ENCODE peak calls at places on chromosomes 13 and 19, in seven cellular contexts. X is IMR-90, L is neural progenitor cell, U is mammary epithelial cell, Z is SK-N-SH, V is K562, D is fibroblast of lung. I is an unnamed sample. For H4K20me1 and H3K27me3, the result is how much of the 10 kb centered on the place peaks cover.

GRCh38 chr13:46638262-46638661 is 85.3 kb downstream of the LRCH1 start:
- DNase-seq in L (no peak), V (no peak), U (no peak), Z (peak), D (no peak), X (no peak), I (no peak)

GRCh38 chr19:4009990-4010807 is 2.7 kb downstream of the PIAS4 start:
- DNase-seq in D (no peak), V (no peak), Z (peak), X (peak), U (no peak), L (no peak), I (no peak)

GRCh38 chr19:12137541-12137940 is 2.6 kb downstream of the ZNF20 start:
- DNase-seq in X (no peak), U (no peak), V (peak), L (no peak), Z (no peak), D (no peak), I (peak)

GRCh38 chr13:50012396-50013169 is 2.7 kb upstream of the KCNRG start:
- DNase-seq in U (no peak), V (no peak), Z (no peak), D (no peak), L (no peak), X (peak), I (no peak)

GRCh38 chr13:94608586-94608985 is 6.9 kb downstream of the GPR180 start:
- DNase-seq in L (no peak), Z (no peak), V (no peak), D (no peak), X (no peak), U (no peak), I (no peak)

GRCh38 chr13:33186851-33187250 is 98.7 kb downstream of the STARD13 start:
- DNase-seq in Z (no peak), D (peak), L (no peak), U (no peak), V (no peak), X (peak), I (no peak)

GRCh38 chr13:106151056-106151699 is 384.3 kb downstream of the EFNB2 start:
- DNase-seq in V (no peak), Z (no peak), L (peak), D (peak), U (peak), X (peak), I (no peak)

GRCh38 chr13:62305758-62306157 is 890.1 kb upstream of the PCDH20 start:
- DNase-seq in X (no peak), U (no peak), D (no peak), V (no peak), Z (no peak), L (peak), I (no peak)

GRCh38 chr19:12581100-12581499 is 29.5 kb downstream of the ZNF490 start:
- DNase-seq in L (no peak), U (no peak), Z (no peak), D (no peak), V (no peak), X (no peak), I (no peak)

GRCh38 chr13:23488442-23488841 is 54.9 kb upstream of the SACS start:
- DNase-seq in D (peak), L (no peak), V (no peak), X (peak), Z (peak), U (peak), I (no peak)

GRCh38 chr19:13463296-13463695 is 43.0 kb downstream of the CACNA1A start:
- DNase-seq in U (peak), D (peak), V (peak), X (peak), Z (no peak), L (peak), I (peak)

GRCh38 chr13:23960566-23961156 is 63.4 kb upstream of the C1QTNF9B start:
- DNase-seq in L (peak), D (peak), X (peak), U (peak), Z (no peak), V (peak), I (peak)

GRCh38 chr13:114009590-114010400 is 35.9 kb upstream of the C13orf46 start:
- DNase-seq in L (no peak), U (no peak), V (no peak), Z (no peak), D (no peak), X (no peak), I (no peak)

GRCh38 chr13:98556968-98557591 is 19.8 kb downstream of the STK24 start:
- DNase-seq in Z (peak), L (no peak), V (peak), U (peak), X (peak), D (peak), I (no peak)

GRCh38 chr13:102236830-102237621 is 164.8 kb downstream of the FGF14 start:
- DNase-seq in Z (no peak), V (no peak), L (peak), X (no peak), D (no peak), U (no peak), I (no peak)

GRCh38 chr13:65943024-65943423 is 1287.1 kb downstream of the PCDH9 start:
- DNase-seq in L (no peak), U (no peak), X (peak), D (peak), Z (no peak), V (no peak), I (no peak)

GRCh38 chr19:48615145-48616040 is 517 bp upstream of the FAM83E start:
- DNase-seq in D (no peak), X (no peak), V (no peak), Z (no peak), L (no peak), U (no peak), I (no peak)
- H4K20me1 ChIP-seq in D (under half), X (half or more), V (under half), Z (under half), L (under half), U (under half), I (under half)

DNA sequence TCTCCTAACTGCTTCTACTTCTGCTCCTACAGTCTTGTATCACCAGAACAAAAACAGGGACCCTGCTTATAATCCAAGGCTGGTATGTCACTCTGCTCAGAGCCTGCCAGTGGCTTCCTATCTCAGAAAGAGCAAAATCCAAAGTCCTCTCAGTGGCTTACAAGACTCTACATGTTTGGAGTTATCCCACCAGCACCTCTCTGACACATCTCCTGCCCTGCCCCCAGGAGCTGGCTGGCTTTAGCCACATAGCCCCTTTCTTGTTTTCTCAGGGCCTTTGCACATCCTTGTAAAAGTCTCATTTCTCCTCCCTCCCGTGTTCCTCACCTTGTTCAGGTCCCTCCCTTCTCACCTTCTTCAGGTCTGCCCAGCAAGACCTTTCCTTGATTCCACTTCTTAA is 2.2 kb upstream of the KCTD12 start:
- DNase-seq in U (peak), Z (no peak), D (no peak), V (no peak), X (no peak), L (no peak), I (no peak)
- H3K27me3 ChIP-seq in U (under half), Z (under half), D (under half), V (under half), X (under half), L (half or more), I (under half)

GRCh38 chr13:110512198-110512740 is 49.3 kb downstream of the RAB20 start:
- DNase-seq in D (no peak), V (no peak), Z (no peak), U (no peak), L (no peak), X (no peak), I (no peak)
- H4K20me1 ChIP-seq in D (under half), V (under half), Z (under half), U (under half), L (under half), X (under half), I (under half)

DNA sequence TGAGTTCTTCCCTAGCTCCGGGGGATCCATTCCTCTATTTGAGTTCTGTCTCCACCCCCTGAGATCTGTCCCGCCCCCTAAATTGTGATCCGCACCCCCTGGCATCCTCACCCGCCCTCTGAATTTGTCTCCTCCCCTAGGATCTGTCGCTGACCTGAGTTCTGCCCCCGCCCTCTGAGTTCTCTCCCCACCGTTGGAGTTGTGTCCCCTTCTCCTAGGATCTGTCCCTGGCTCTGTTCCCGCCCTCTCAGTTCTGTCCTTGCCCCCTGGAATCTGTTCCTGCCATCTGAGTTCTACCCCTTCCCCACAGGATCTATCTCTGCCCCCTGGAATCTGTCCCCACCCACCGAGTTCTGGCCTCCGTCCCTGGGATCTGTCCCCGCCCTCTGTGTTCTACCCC is 1.0 kb upstream of the SLC17A7 start:
- DNase-seq in X (no peak), Z (no peak), L (peak), U (no peak), D (no peak), V (no peak), I (no peak)
- H3K27me3 ChIP-seq in X (under half), Z (under half), L (half or more), U (under half), D (under half), V (under half), I (under half)

DNA sequence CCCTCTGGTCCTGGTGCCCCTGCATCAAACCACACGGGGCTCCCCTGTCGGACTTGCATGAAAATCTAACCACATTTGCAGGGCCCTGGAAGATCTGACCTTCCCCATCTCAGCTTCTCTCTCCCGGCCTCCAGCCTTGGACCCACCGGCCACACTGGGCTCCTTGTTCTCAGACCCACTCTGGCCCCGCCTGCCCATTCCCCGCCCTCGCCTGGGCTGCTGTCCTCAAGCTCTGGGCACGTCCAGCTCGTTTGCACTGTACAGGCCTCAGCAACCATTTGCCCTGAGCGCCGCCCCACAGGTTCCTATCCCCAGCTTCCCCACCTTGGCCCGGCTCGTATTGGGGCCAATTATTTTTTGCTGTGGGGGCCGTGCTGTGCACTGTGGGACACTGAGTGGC is 10.6 kb downstream of the MYO9B start:
- DNase-seq in D (no peak), U (no peak), Z (no peak), L (no peak), V (no peak), X (no peak), I (no peak)
- H4K20me1 ChIP-seq in D (under half), U (under half), Z (half or more), L (under half), V (under half), X (half or more), I (half or more)

GRCh38 chr19:1783354-1783753 is 28.7 kb downstream of the ATP8B3 start:
- DNase-seq in V (no peak), Z (no peak), U (no peak), D (no peak), L (no peak), X (no peak), I (no peak)

GRCh38 chr19:1787116-1787515 is 25.0 kb downstream of the ATP8B3 start:
- DNase-seq in U (no peak), L (no peak), D (no peak), V (no peak), X (no peak), Z (no peak), I (no peak)

GRCh38 chr19:1783874-1784273 is 28.2 kb downstream of the ATP8B3 start:
- DNase-seq in X (no peak), L (no peak), D (no peak), Z (no peak), V (no peak), U (no peak), I (no peak)

GRCh38 chr19:1786668-1787067 is 25.4 kb downstream of the ATP8B3 start:
- DNase-seq in X (no peak), U (no peak), V (no peak), L (no peak), Z (no peak), D (no peak), I (no peak)

DNA sequence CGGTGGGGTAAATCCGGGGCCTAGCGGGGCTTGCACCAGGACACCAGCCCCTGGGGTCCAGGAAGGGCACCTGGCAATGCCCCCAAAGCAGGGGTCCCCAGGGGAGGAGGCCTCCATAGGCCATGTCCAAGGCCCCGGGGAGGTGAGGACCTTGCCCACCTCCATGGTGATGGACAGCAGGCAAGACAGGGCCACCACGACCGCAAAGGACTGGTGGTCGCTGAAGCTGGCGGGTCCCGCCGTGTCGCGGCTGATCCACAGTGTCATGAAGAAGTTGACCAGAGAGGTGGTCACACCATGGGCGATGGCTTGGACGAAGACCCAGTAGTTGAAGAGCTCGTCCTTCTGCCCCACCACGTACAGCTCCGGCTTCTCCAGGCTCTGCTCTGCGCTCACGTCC is 26.8 kb downstream of the ATP8B3 start:
- DNase-seq in D (no peak), L (no peak), Z (no peak), U (no peak), V (no peak), X (no peak), I (no peak)
- H3K27me3 ChIP-seq in D (under half), L (half or more), Z (under half), U (under half), V (under half), X (under half), I (under half)

GRCh38 chr19:33376423-33376822 is 2.9 kb downstream of the CEBPG start:
- DNase-seq in V (no peak), U (peak), L (no peak), D (peak), Z (no peak), X (peak), I (no peak)
- H4K20me1 ChIP-seq in V (half or more), U (under half), L (half or more), D (under half), Z (half or more), X (half or more), I (half or more)

GRCh38 chr19:30076101-30076551 is 134.1 kb downstream of the URI1 start:
- DNase-seq in X (no peak), V (no peak), U (no peak), L (no peak), Z (no peak), D (no peak), I (no peak)

GRCh38 chr19:30077851-30078355 is 135.9 kb downstream of the URI1 start:
- DNase-seq in U (no peak), X (no peak), D (no peak), V (no peak), L (no peak), Z (peak), I (no peak)

GRCh38 chr19:30079200-30079599 is 137.2 kb downstream of the URI1 start:
- DNase-seq in D (no peak), X (no peak), L (no peak), U (no peak), Z (no peak), V (no peak), I (no peak)

GRCh38 chr19:30076751-30077670 is 135.0 kb downstream of the URI1 start:
- DNase-seq in V (no peak), Z (peak), D (no peak), L (no peak), U (no peak), X (no peak), I (no peak)

GRCh38 chr19:30078381-30078910 is 136.4 kb downstream of the URI1 start:
- DNase-seq in Z (no peak), U (no peak), V (no peak), L (no peak), D (no peak), X (no peak), I (no peak)
- H3K27me3 ChIP-seq in Z (under half), U (under half), V (under half), L (under half), D (under half), X (under half), I (under half)

GRCh38 chr19:16604615-16605014 is 23.4 kb downstream of the MED26 start:
- DNase-seq in L (no peak), V (no peak), Z (no peak), D (no peak), U (no peak), X (no peak), I (no peak)
- H4K20me1 ChIP-seq in L (half or more), V (half or more), Z (half or more), D (under half), U (under half), X (half or more), I (half or more)

GRCh38 chr19:46197314-46198070 is 32.0 kb upstream of the IGFL1 start:
- DNase-seq in D (no peak), U (peak), V (no peak), X (no peak), L (no peak), Z (no peak), I (no peak)

GRCh38 chr19:46193678-46194077 is 35.9 kb upstream of the IGFL1 start:
- DNase-seq in Z (no peak), D (no peak), X (no peak), V (no peak), U (no peak), L (no peak), I (no peak)

GRCh38 chr19:46192990-46193650 is 36.4 kb upstream of the IGFL1 start:
- DNase-seq in V (peak), U (peak), L (no peak), D (peak), Z (no peak), X (peak), I (no peak)

GRCh38 chr19:46196410-46197124 is 33.0 kb upstream of the IGFL1 start:
- DNase-seq in X (no peak), V (no peak), U (no peak), Z (no peak), L (no peak), D (no peak), I (no peak)

GRCh38 chr19:46195104-46195503 is 34.4 kb upstream of the IGFL1 start:
- DNase-seq in Z (no peak), L (no peak), V (no peak), D (no peak), U (no peak), X (no peak), I (no peak)
- H3K27me3 ChIP-seq in Z (under half), L (under half), V (under half), D (under half), U (under half), X (half or more), I (under half)

I was measured in DND-41.